ENCODE peak calls at places on chromosomes 11 and 22, in seven cellular contexts. I is mesendoderm, G is IMR-90, P is mesenchymal stem cell, R is PC-3, X is fibroblast of lung, S is colonic mucosa. J is an unnamed sample.

GRCh38 chr11:86068138-86068861 is 584 bp downstream of the PICALM start:
- DNase-seq in I (peak; percentile 58), G (no peak), P (peak; percentile 35), R (peak; percentile 6), X (no peak), S (peak; percentile 62), J (peak; percentile 25)

GRCh38 chr11:123682976-123683375 is 28.6 kb upstream of the SCN3B start:
- DNase-seq in I (no peak), G (no peak), P (no peak), R (no peak), X (no peak), S (no peak), J (no peak)

GRCh38 chr11:70879601-70880285 is 372.6 kb downstream of the SHANK2 start:
- DNase-seq in I (no peak), G (no peak), P (no peak), R (no peak), X (no peak), S (no peak), J (no peak)

GRCh38 chr11:70418130-70418529 is 19.8 kb downstream of the CTTN start:
- DNase-seq in I (no peak), G (no peak), P (no peak), R (no peak), X (no peak), S (no peak), J (no peak)

GRCh38 chr11:123525511-123525918 is 95.4 kb downstream of the GRAMD1B start:
- DNase-seq in I (no peak), G (no peak), P (no peak), R (no peak), X (no peak), S (no peak), J (no peak)

GRCh38 chr22:23218867-23219251 is 38.5 kb downstream of the BCR start:
- DNase-seq in I (peak; percentile 92), G (peak; percentile 62), P (peak; percentile 83), R (no peak), X (peak; percentile 79), S (peak; percentile 76), J (no peak)

GRCh38 chr22:30452861-30453260 is 19.0 kb downstream of the SEC14L3 start:
- DNase-seq in I (no peak), G (no peak), P (no peak), R (no peak), X (no peak), S (no peak), J (no peak)

GRCh38 chr11:77819921-77820564 is 479 bp downstream of the RSF1 start:
- DNase-seq in I (peak; percentile 92), G (peak; percentile 27), P (peak; percentile 61), R (peak; percentile 35), X (peak; percentile 51), S (peak; percentile 68), J (peak; percentile 69)

GRCh38 chr11:65915821-65916251 is 3.0 kb downstream of the C11orf68 start:
- DNase-seq in I (peak; percentile 95), G (peak; percentile 99), P (peak; percentile 99), R (peak; percentile 99), X (peak; percentile 97), S (peak; percentile 60), J (peak; percentile 92)

GRCh38 chr11:13053255-13053917 is 44.3 kb downstream of the RASSF10 start:
- DNase-seq in I (peak; percentile 23), G (no peak), P (no peak), R (no peak), X (no peak), S (no peak), J (no peak)

GRCh38 chr11:26896716-26897115 is 97.2 kb upstream of the FIBIN start:
- DNase-seq in I (no peak), G (no peak), P (no peak), R (no peak), X (peak; percentile 34), S (no peak), J (no peak)

GRCh38 chr11:75625970-75626691 is 42.7 kb downstream of the MAP6 start:
- DNase-seq in I (peak; percentile 73), G (peak; percentile 95), P (peak; percentile 95), R (peak; percentile 78), X (peak; percentile 91), S (no peak), J (peak; percentile 56)

GRCh38 chr11:75815345-75815983 is 454 bp downstream of the UVRAG start:
- DNase-seq in I (peak; percentile 75), G (peak; percentile 29), P (peak; percentile 73), R (peak; percentile 33), X (peak; percentile 46), S (peak; percentile 37), J (peak; percentile 58)

GRCh38 chr11:75280770-75281468 is 40.3 kb downstream of the TPBGL start:
- DNase-seq in I (no peak), G (no peak), P (no peak), R (no peak), X (no peak), S (peak; percentile 65), J (no peak)

GRCh38 chr11:19789840-19790710 is 77.4 kb downstream of the NAV2 start:
- DNase-seq in I (no peak), G (peak; percentile 34), P (peak; percentile 22), R (no peak), X (peak; percentile 72), S (peak; percentile 84), J (peak; percentile 33)

GRCh38 chr11:6201486-6201885 is 2.5 kb downstream of the OR52W1 start:
- DNase-seq in I (no peak), G (peak; percentile 25), P (peak; percentile 50), R (no peak), X (peak; percentile 61), S (no peak), J (peak; percentile 60)

GRCh38 chr11:59707371-59707770 is 6.3 kb downstream of the OR10V1 start:
- DNase-seq in I (no peak), G (no peak), P (no peak), R (no peak), X (no peak), S (no peak), J (no peak)

GRCh38 chr22:32920032-32920628 is 118.6 kb downstream of the TIMP3 start:
- DNase-seq in I (no peak), G (peak; percentile 33), P (peak; percentile 84), R (no peak), X (peak; percentile 61), S (peak; percentile 51), J (no peak)

GRCh38 chr11:40877256-40877655 is 582.2 kb downstream of the LRRC4C start:
- DNase-seq in I (peak; percentile 30), G (no peak), P (no peak), R (peak; percentile 68), X (peak; percentile 68), S (no peak), J (peak; percentile 18)

GRCh38 chr11:122422707-122423106 is 232.8 kb upstream of the UBASH3B start:
- DNase-seq in I (no peak), G (peak; percentile 31), P (no peak), R (peak; percentile 86), X (peak; percentile 72), S (no peak), J (peak; percentile 97)

GRCh38 chr11:122668562-122669090 is 13.1 kb downstream of the UBASH3B start:
- DNase-seq in I (no peak), G (peak; percentile 98), P (peak; percentile 96), R (peak; percentile 97), X (peak; percentile 90), S (no peak), J (no peak)

GRCh38 chr11:133732109-133732508 is 113.2 kb downstream of the SPATA19 start:
- DNase-seq in I (no peak), G (no peak), P (no peak), R (no peak), X (no peak), S (no peak), J (no peak)

DNA sequence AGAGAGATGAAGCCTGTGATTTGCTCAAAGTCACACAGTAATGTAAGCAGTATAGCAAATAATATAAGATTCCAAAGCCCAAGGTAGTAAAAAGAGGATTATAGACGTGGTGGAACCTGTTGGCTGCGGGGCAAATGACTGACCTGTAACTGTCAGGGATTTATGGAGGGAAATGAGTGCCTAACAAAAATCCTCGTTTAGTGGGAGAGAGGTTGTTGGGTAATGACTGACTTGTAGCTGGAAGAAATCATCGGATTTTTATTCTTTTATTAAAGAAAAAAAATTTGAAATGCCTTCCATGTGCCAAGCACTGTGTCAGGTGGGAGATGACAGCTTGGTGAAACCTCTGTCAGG is 649 bp upstream of the CLP1 start:
- DNase-seq in I (no peak), G (no peak), P (no peak), R (no peak), X (no peak), S (no peak), J (no peak)
- H3K9ac ChIP-seq in I (peak overlapping the region; percentile 53), G (peak overlapping the region; percentile 83), P (peak overlapping the region; percentile 89), R (peak overlapping the region; percentile 72), X (peak overlapping the region; percentile 78), S (peak overlapping the region; percentile 76), J (peak overlapping the region; percentile 55)

DNA sequence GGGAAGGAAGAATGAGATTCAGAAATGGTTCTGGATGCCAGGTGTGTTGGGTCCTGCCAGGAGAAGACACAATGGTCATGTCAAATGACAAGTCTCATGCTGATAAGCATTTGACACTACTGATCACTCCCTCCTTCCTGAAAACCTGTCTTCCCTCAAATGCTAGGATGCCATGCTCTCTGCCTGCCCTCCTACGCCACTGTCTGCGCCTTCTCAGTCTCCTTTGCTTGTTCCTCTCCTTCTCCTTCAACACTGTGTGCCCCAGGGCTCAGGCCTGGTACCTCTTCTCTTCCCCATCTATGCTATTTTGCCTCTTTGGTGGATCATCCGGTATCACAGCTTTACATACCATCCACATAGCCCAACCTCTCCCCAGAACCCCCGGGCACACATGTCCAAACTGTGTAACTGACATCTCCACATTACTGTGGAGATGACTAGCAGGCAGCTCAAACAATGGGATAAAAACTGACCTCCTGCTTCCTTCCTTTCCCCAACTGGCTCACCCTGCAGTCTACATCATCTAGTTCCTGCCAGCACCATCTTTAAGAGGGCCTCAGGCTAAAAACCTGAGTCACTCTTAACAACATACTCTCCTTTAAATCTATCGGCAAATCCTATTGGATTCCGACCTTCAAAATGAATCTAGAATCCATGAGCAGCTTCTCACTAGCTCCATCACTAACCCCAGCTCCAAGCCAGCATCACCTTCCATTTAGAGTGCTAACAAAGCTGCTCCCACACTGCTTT is 8.2 kb downstream of the AP1B1 start:
- DNase-seq in I (no peak), G (peak; percentile 58), P (peak; percentile 15), R (peak; percentile 88), X (no peak), S (no peak), J (peak; percentile 74)
- H3K9ac ChIP-seq in I (no peak overlapping the region), G (no peak overlapping the region), P (no peak overlapping the region), R (peak overlapping the region; percentile 44), X (no peak overlapping the region), S (no peak overlapping the region), J (no peak overlapping the region)

DNA sequence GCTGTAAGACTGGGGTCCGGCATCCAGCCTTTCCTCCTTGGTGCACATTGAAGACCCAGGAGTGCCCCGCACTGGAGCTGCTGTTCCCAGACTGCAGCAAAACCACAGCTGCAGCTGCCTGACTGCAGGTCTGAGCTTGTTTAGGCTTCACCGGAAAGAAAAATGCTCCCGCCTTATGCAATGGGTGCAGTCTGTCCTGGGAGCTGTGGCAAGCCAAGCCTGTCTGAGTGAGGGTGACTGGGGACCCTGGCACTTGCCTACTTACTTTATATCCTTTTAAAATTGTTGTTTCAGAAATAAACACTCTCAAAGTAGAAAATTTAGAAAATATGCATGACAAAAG is 23.3 kb upstream of the CD44 start:
- DNase-seq in I (no peak), G (no peak), P (peak; percentile 67), R (no peak), X (peak; percentile 38), S (no peak), J (no peak)
- H3K9ac ChIP-seq in I (no peak overlapping the region), G (no peak overlapping the region), P (no peak overlapping the region), R (no peak overlapping the region), X (no peak overlapping the region), S (no peak overlapping the region), J (no peak overlapping the region)

GRCh38 chr11:45930951-45931563 is 8.6 kb downstream of the LARGE2 start:
- DNase-seq in I (no peak), G (no peak), P (no peak), R (no peak), X (no peak), S (no peak), J (no peak)
- H3K9ac ChIP-seq in I (no peak overlapping the region), G (no peak overlapping the region), P (peak overlapping the region; percentile 32), R (no peak overlapping the region), X (no peak overlapping the region), S (no peak overlapping the region), J (no peak overlapping the region)

GRCh38 chr11:116342148-116342547 is 430.6 kb downstream of the BUD13 start:
- DNase-seq in I (no peak), G (no peak), P (no peak), R (no peak), X (no peak), S (no peak), J (no peak)
- H3K9ac ChIP-seq in I (no peak overlapping the region), G (no peak overlapping the region), P (no peak overlapping the region), R (no peak overlapping the region), X (no peak overlapping the region), S (no peak overlapping the region), J (no peak overlapping the region)